ENCODE peak calls at places on chromosomes 4 and X, in seven cellular contexts. K is upper lobe of right lung; N is lower lobe of right lung; L is CD4-positive, alpha-beta T cell; M is left lung; I is A673; S is GM13976. W is an unnamed sample.

GRCh38 chr4:148182230-148182928 is 259.8 kb downstream of the NR3C2 start:
- DNase-seq in K (no peak), N (no peak), L (no peak), M (no peak), I (no peak), S (no peak), W (no peak)

GRCh38 chr4:1763550-1764080 is 29.5 kb upstream of the FGFR3 start:
- DNase-seq in K (no peak), N (no peak), L (no peak), M (no peak), I (peak), S (peak), W (no peak)

GRCh38 chrX:45748443-45748842 is 547.8 kb upstream of the DIPK2B start:
- DNase-seq in K (no peak), N (no peak), L (no peak), M (no peak), I (no peak), S (no peak), W (no peak)

GRCh38 chr4:1255151-1255550 is 6.2 kb upstream of the CTBP1 start:
- DNase-seq in K (no peak), N (no peak), L (no peak), M (no peak), I (no peak), S (no peak), W (no peak)

GRCh38 chr4:36917413-36917812 is 327.1 kb upstream of the NWD2 start:
- DNase-seq in K (no peak), N (no peak), L (no peak), M (no peak), I (no peak), S (no peak), W (no peak)

GRCh38 chr4:64125354-64125753 is 283.9 kb downstream of the TECRL start:
- DNase-seq in K (no peak), N (no peak), L (no peak), M (no peak), I (no peak), S (no peak), W (no peak)

GRCh38 chrX:28851871-28852270 is 264.6 kb downstream of the IL1RAPL1 start:
- DNase-seq in K (no peak), N (no peak), L (no peak), M (no peak), I (no peak), S (no peak), W (no peak)

GRCh38 chr4:120085705-120086104 is 19.1 kb upstream of the MAD2L1 start:
- DNase-seq in K (no peak), N (no peak), L (no peak), M (no peak), I (no peak), S (no peak), W (no peak)

GRCh38 chr4:99468891-99469290 is 33.7 kb upstream of the ADH7 start:
- DNase-seq in K (no peak), N (no peak), L (no peak), M (no peak), I (no peak), S (no peak), W (no peak)

GRCh38 chr4:2685541-2685940 is 70.6 kb downstream of the TNIP2 start:
- DNase-seq in K (no peak), N (no peak), L (no peak), M (no peak), I (no peak), S (no peak), W (no peak)

GRCh38 chr4:7183780-7184460 is 8.4 kb upstream of the SORCS2 start:
- DNase-seq in K (peak), N (no peak), L (no peak), M (no peak), I (no peak), S (no peak), W (no peak)

GRCh38 chrX:45351478-45351877 is 150.8 kb upstream of the DIPK2B start:
- DNase-seq in K (no peak), N (no peak), L (no peak), M (no peak), I (no peak), S (no peak), W (no peak)

DNA sequence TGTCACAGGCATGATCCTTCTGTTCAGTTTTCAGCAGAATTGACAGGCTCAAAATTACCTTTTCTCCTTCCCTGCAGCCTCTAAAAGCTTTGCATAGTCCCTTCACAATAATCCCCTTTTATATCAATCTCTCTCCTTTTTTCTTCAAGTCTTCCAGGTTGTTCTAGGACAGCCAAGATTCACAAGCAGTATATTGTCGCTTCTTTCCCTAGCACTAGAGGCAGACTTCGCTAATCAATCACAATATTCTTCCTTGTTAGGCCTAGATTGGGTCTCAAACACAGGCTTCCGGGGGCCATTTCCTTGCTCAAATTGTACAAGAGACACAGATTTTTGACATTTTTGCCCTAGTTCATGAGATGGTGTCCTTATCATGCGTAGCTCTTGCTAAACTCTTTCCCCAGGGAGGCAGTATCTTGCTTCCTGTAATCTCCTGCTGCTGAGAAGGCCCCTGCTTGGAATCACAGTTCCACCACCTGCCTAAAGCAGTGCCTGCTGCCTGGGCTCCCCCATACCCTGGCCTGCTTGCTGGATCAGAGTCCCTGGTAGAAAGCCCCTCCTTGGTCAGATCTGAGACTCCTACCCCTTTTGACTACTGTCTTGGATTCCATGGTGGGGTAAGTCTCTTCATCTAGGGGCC is 57.3 kb downstream of the DMP1 start:
- DNase-seq in K (no peak), N (no peak), L (no peak), M (no peak), I (no peak), S (no peak), W (no peak)
- TF ChIP-seq CTCF in K (no peak), N (no peak), L (no peak), M (no peak), I (no peak), S (no peak), W (no peak)

DNA sequence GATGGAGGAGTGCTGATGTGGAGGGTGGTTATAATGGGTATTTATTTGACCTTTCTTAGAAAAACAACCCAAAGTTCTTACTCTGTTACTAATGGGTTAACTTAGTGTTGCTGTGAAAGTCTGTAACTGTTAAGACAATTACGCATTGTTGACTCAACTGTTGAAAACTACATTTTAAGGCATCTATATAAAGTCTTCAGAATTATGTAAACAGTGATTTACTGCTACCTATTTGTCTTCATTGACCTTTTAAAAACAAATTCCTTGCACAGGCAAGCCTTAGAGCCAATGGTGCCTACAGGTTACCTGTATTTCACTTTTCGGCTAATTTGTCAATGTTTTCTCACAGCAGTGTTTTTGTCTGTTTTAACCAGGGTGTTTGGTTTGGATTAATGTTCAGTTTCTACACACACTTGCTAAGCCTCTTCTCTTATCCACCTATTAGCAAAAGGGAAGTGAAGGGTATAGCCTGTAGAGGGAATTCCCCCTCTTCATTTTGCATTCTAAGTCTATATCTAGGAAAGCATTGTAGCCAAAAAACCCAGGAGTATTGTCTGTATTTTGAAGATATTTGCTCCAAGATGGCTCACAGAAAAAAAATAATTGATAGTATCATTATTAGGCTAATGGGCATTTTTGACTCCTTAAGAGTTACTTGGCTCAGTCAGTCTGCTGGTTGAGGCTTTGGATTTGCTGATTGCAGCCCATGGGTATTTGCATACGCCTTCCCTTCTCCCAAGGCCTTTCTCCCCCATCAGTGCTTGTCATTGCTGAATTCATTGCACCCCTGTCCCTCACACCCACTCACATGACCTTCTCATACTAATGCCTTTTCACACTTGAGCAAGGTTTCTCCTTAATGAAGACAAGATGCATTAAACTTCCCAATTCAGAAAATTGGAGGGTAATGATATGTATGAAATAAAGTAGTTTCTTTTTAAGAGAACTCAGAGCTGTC is 30.5 kb downstream of the AFF1 start:
- DNase-seq in K (no peak), N (no peak), L (no peak), M (no peak), I (peak), S (no peak), W (no peak)
- TF ChIP-seq CTCF in K (no peak), N (no peak), L (no peak), M (no peak), I (no peak), S (no peak), W (no peak)

DNA sequence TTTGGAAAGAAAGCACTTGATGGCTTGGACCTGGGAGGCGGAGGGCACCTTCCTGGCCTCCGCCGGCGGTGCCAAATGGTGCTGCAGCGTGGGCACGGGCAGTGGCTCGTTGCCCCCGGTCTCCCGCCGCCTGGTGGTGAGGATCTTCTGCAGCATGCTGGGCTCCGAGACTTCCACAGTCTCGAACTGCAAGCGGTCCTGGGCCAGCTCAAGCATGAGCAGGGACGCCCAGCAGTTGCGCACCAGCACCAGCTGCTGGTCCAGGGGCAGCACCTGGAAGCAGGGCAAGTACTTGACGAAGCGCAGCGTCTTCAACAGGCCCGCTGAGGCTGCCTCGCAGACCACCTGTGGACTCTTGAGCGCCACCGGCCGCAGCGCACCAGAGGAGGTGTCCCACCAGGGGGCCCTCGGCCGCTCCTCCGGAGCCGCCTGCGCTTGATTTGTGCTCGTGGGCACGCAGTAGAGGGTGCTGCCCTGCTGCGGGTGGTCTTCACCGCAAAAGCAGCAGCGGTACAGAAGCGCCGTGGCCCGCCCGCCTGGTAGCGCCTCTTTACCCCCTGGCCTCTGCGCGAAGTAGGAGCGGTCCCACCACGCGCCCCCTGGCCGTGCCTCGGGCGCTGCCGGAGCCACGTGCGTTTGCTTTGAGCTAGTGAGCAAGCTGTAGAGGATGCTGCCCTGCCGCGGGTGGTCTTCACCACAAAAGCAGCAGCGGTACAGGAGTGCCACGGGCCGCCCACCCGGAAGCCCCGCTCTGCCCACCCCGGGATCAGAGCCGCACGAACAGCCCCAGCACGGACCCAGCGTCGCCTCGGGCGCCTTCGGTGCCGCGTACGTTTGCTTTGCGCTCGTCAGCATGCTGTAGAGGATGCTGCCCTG is 689 bp downstream of the NR0B1 start:
- DNase-seq in K (no peak), N (peak), L (no peak), M (peak), I (peak), S (peak), W (no peak)
- TF ChIP-seq CTCF in K (no peak), N (no peak), L (no peak), M (no peak), I (peak), S (no peak), W (no peak)

DNA sequence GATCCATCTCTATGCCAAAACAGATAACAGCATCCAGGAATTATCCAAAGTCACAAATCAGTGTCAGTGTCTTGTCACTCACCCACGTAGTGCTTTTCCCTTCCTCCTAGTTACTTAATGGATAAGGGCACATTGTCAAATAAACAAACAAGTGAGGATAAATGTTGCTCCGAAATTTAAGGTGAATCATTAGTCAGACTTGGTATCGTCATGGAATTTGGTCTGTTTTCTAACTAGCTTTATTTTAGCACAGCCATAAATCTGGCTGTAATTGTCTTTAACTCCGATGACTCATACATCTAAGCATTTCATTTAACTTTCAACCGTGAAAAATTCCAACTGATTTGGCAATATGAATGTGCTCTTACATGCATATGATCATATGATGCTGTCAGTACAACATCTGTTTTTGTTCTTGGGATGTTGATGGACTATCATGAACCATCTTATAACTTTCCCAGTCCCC is 83.3 kb downstream of the SNCA start:
- DNase-seq in K (no peak), N (no peak), L (no peak), M (no peak), I (peak), S (no peak), W (no peak)
- TF ChIP-seq CTCF in K (no peak), N (no peak), L (no peak), M (no peak), I (no peak), S (no peak), W (no peak)

GRCh38 chr4:76305971-76306881 is at the start of gene STBD1:
- DNase-seq in K (peak), N (peak), L (peak), M (peak), I (peak), S (peak), W (no peak)

GRCh38 chr4:76307670-76308014 is 1.1 kb downstream of the STBD1 start:
- DNase-seq in K (no peak), N (no peak), L (no peak), M (no peak), I (no peak), S (no peak), W (no peak)

GRCh38 chr4:76305033-76305687 is 1.4 kb upstream of the STBD1 start:
- DNase-seq in K (no peak), N (no peak), L (no peak), M (no peak), I (no peak), S (no peak), W (no peak)

GRCh38 chr4:76308548-76308947 is 2.0 kb downstream of the STBD1 start:
- DNase-seq in K (no peak), N (no peak), L (no peak), M (peak), I (no peak), S (no peak), W (no peak)

GRCh38 chr4:76306882-76307669 is 543 bp downstream of the STBD1 start:
- DNase-seq in K (peak), N (peak), L (peak), M (peak), I (peak), S (peak), W (peak)
- TF ChIP-seq CTCF in K (peak), N (peak), L (no peak), M (peak), I (peak), S (no peak), W (peak)

W was measured in CD14-positive monocyte.